ENCODE peak calls at places on chromosomes 16 and 17, in eight cellular contexts. U, C, V, E, A, W, G and D are unnamed samples.

GRCh38 chr17:69218986-69219385 is 9.6 kb downstream of the ABCA10 start:
- DNase-seq in U (no peak), C (no peak), V (no peak), E (no peak), A (no peak), W (no peak), G (no peak), D (no peak)

GRCh38 chr16:19883296-19883951 is 1.2 kb downstream of the GPRC5B start:
- DNase-seq in U (no peak), C (peak), V (no peak), E (no peak), A (no peak), W (peak), G (peak), D (peak)

GRCh38 chr16:4263504-4264436 is 9.1 kb downstream of the TFAP4 start:
- DNase-seq in U (no peak), C (peak), V (peak), E (no peak), A (no peak), W (peak), G (peak), D (peak)

GRCh38 chr16:6573577-6573976 is 759.1 kb upstream of the RBFOX1 start:
- DNase-seq in U (no peak), C (peak), V (no peak), E (no peak), A (no peak), W (no peak), G (no peak), D (no peak)

GRCh38 chr16:57113042-57113453 is 20.7 kb downstream of the CPNE2 start:
- DNase-seq in U (no peak), C (no peak), V (no peak), E (no peak), A (no peak), W (peak), G (no peak), D (no peak)

GRCh38 chr17:50222922-50223321 is 21.5 kb upstream of the COL1A1 start:
- DNase-seq in U (no peak), C (no peak), V (no peak), E (no peak), A (no peak), W (no peak), G (no peak), D (no peak)

GRCh38 chr17:49434821-49435581 is 20.3 kb upstream of the PHB1 start:
- DNase-seq in U (no peak), C (peak), V (peak), E (peak), A (peak), W (peak), G (peak), D (no peak)

GRCh38 chr16:24769806-24770205 is 40.4 kb downstream of the TNRC6A start:
- DNase-seq in U (no peak), C (no peak), V (no peak), E (no peak), A (no peak), W (peak), G (no peak), D (no peak)

GRCh38 chr17:948284-948852 is 31.2 kb downstream of the NXN start:
- DNase-seq in U (no peak), C (peak), V (no peak), E (no peak), A (no peak), W (no peak), G (no peak), D (no peak)

GRCh38 chr17:70144260-70144846 is 25.0 kb upstream of the KCNJ2 start:
- DNase-seq in U (no peak), C (no peak), V (no peak), E (no peak), A (no peak), W (peak), G (no peak), D (no peak)

GRCh38 chr16:89150090-89150835 is 21.3 kb upstream of the CDH15 start:
- DNase-seq in U (no peak), C (peak), V (no peak), E (no peak), A (no peak), W (no peak), G (no peak), D (no peak)

GRCh38 chr17:27491713-27492190 is 35.5 kb downstream of the KSR1 start:
- DNase-seq in U (no peak), C (peak), V (no peak), E (no peak), A (no peak), W (no peak), G (no peak), D (no peak)

GRCh38 chr17:17966399-17966798 is 5.8 kb downstream of the TOM1L2 start:
- DNase-seq in U (no peak), C (no peak), V (no peak), E (no peak), A (no peak), W (no peak), G (no peak), D (no peak)

GRCh38 chr17:75848523-75849303 is 4.5 kb upstream of the UNC13D start:
- DNase-seq in U (no peak), C (peak), V (peak), E (no peak), A (peak), W (peak), G (peak), D (no peak)

GRCh38 chr17:1953866-1954265 is 71.3 kb downstream of the RTN4RL1 start:
- DNase-seq in U (no peak), C (no peak), V (no peak), E (no peak), A (no peak), W (no peak), G (no peak), D (no peak)

GRCh38 chr17:72950236-72950931 is 142.1 kb downstream of the SLC39A11 start:
- DNase-seq in U (no peak), C (no peak), V (no peak), E (no peak), A (no peak), W (no peak), G (no peak), D (no peak)

GRCh38 chr16:66651474-66651765 is 45.1 kb downstream of the CMTM4 start:
- DNase-seq in U (no peak), C (no peak), V (no peak), E (no peak), A (no peak), W (no peak), G (no peak), D (no peak)

GRCh38 chr17:47776330-47777197 is 43.5 kb downstream of the TBX21 start:
- DNase-seq in U (no peak), C (no peak), V (no peak), E (peak), A (peak), W (peak), G (no peak), D (no peak)

GRCh38 chr16:11587643-11588247 is 1.0 kb upstream of the LITAF start:
- DNase-seq in U (no peak), C (no peak), V (no peak), E (no peak), A (no peak), W (no peak), G (no peak), D (no peak)

GRCh38 chr16:69260506-69260905 is 50.6 kb upstream of the VPS4A start:
- DNase-seq in U (no peak), C (no peak), V (no peak), E (no peak), A (no peak), W (no peak), G (no peak), D (no peak)

GRCh38 chr16:58339452-58339938 is 44.7 kb upstream of the PRSS54 start:
- DNase-seq in U (no peak), C (no peak), V (no peak), E (no peak), A (no peak), W (peak), G (no peak), D (no peak)

GRCh38 chr17:49557204-49558024 is 18.3 kb upstream of the NXPH3 start:
- DNase-seq in U (no peak), C (peak), V (no peak), E (no peak), A (no peak), W (peak), G (peak), D (peak)

GRCh38 chr17:37490022-37490587 is 414 bp downstream of the DUSP14 start:
- DNase-seq in U (peak), C (peak), V (peak), E (peak), A (peak), W (peak), G (peak), D (peak)

GRCh38 chr17:48596735-48597491 is 3.3 kb upstream of the HOXB5 start:
- DNase-seq in U (no peak), C (no peak), V (no peak), E (no peak), A (no peak), W (no peak), G (no peak), D (no peak)

GRCh38 chr16:6081320-6081976 is 983.9 kb upstream of the EEF2KMT start:
- DNase-seq in U (no peak), C (peak), V (no peak), E (no peak), A (no peak), W (no peak), G (no peak), D (no peak)

GRCh38 chr17:74356640-74357465 is 4.8 kb downstream of the BTBD17 start:
- DNase-seq in U (no peak), C (peak), V (no peak), E (no peak), A (no peak), W (no peak), G (no peak), D (no peak)

GRCh38 chr17:61828694-61829093 is 34.6 kb downstream of the BRIP1 start:
- DNase-seq in U (no peak), C (no peak), V (no peak), E (no peak), A (no peak), W (no peak), G (no peak), D (no peak)

GRCh38 chr16:58563235-58563634 is 47.9 kb downstream of the SETD6 start:
- DNase-seq in U (no peak), C (no peak), V (no peak), E (no peak), A (no peak), W (peak), G (no peak), D (no peak)

GRCh38 chr16:67865318-67865717 is 7.5 kb upstream of the EDC4 start:
- DNase-seq in U (no peak), C (no peak), V (no peak), E (no peak), A (no peak), W (peak), G (no peak), D (no peak)

GRCh38 chr17:39972271-39972670 is 8.3 kb upstream of the PSMD3 start:
- DNase-seq in U (no peak), C (no peak), V (no peak), E (no peak), A (no peak), W (peak), G (no peak), D (no peak)

GRCh38 chr17:75340636-75341035 is 51.4 kb upstream of the SLC25A19 start:
- DNase-seq in U (no peak), C (no peak), V (no peak), E (no peak), A (no peak), W (no peak), G (no peak), D (no peak)

GRCh38 chr16:29974291-29975133 is 844 bp downstream of the TAOK2 start:
- DNase-seq in U (no peak), C (peak), V (no peak), E (no peak), A (no peak), W (peak), G (no peak), D (no peak)

GRCh38 chr16:1642148-1642547 is 30.0 kb downstream of the CRAMP1 start:
- DNase-seq in U (no peak), C (no peak), V (no peak), E (no peak), A (no peak), W (no peak), G (no peak), D (no peak)

GRCh38 chr17:6510321-6511023 is 45.9 kb downstream of the PITPNM3 start:
- DNase-seq in U (no peak), C (no peak), V (no peak), E (no peak), A (no peak), W (no peak), G (peak), D (no peak)

GRCh38 chr16:679808-680624 is at the start of gene STUB1:
- DNase-seq in U (peak), C (peak), V (peak), E (peak), A (peak), W (peak), G (peak), D (peak)